ENCODE peak calls at places on chromosomes 11 and 22, in four cellular contexts. One of them, this sample, is unnamed.

GRCh38 chr11:8839957-8840945 is 70.7 kb upstream of the AKIP1 start:
- DNase-seq in GM12878: no peak
- DNase-seq in K562: no peak
- DNase-seq in HepG2: peak
- DNase-seq in this sample: no peak

GRCh38 chr11:129590753-129591475 is 215.3 kb downstream of the BARX2 start:
- DNase-seq in GM12878: no peak
- DNase-seq in K562: no peak
- DNase-seq in HepG2: no peak
- DNase-seq in this sample: no peak

GRCh38 chr11:12448131-12448939 is 71.0 kb downstream of the PARVA start:
- DNase-seq in GM12878: no peak
- DNase-seq in K562: no peak
- DNase-seq in HepG2: no peak
- DNase-seq in this sample: no peak

GRCh38 chr22:36746571-36746970 is 29.3 kb downstream of the IFT27 start:
- DNase-seq in GM12878: no peak
- DNase-seq in K562: no peak
- DNase-seq in HepG2: no peak
- DNase-seq in this sample: no peak

GRCh38 chr11:21398195-21398594 is 728.8 kb downstream of the NELL1 start:
- DNase-seq in GM12878: no peak
- DNase-seq in K562: no peak
- DNase-seq in HepG2: no peak
- DNase-seq in this sample: no peak

GRCh38 chr11:125378596-125378995 is 117.5 kb downstream of the FEZ1 start:
- DNase-seq in GM12878: no peak
- DNase-seq in K562: no peak
- DNase-seq in HepG2: no peak
- DNase-seq in this sample: no peak

GRCh38 chr11:34050967-34051348 is 573 bp upstream of the CAPRIN1 start:
- DNase-seq in GM12878: no peak
- DNase-seq in K562: no peak
- DNase-seq in HepG2: peak
- DNase-seq in this sample: no peak

GRCh38 chr11:49405743-49406142 is 197.3 kb upstream of the FOLH1 start:
- DNase-seq in GM12878: no peak
- DNase-seq in K562: no peak
- DNase-seq in HepG2: no peak
- DNase-seq in this sample: no peak

GRCh38 chr11:46064221-46064620 is 57.0 kb downstream of the PHF21A start:
- DNase-seq in GM12878: no peak
- DNase-seq in K562: no peak
- DNase-seq in HepG2: no peak
- DNase-seq in this sample: no peak

GRCh38 chr11:65366340-65366773 is 11.8 kb downstream of the TIGD3 start:
- DNase-seq in GM12878: no peak
- DNase-seq in K562: peak
- DNase-seq in HepG2: peak
- DNase-seq in this sample: peak

GRCh38 chr11:68032997-68033707 is 2.7 kb downstream of the NDUFS8 start:
- DNase-seq in GM12878: no peak
- DNase-seq in K562: no peak
- DNase-seq in HepG2: no peak
- DNase-seq in this sample: no peak

GRCh38 chr11:68028802-68029475 is 1.5 kb upstream of the NDUFS8 start:
- DNase-seq in GM12878: no peak
- DNase-seq in K562: no peak
- DNase-seq in HepG2: no peak
- DNase-seq in this sample: peak

GRCh38 chr11:68032003-68032402 is 1.5 kb downstream of the NDUFS8 start:
- DNase-seq in GM12878: no peak
- DNase-seq in K562: no peak
- DNase-seq in HepG2: no peak
- DNase-seq in this sample: no peak

GRCh38 chr11:68030318-68031135 is at the start of gene NDUFS8:
- DNase-seq in GM12878: peak
- DNase-seq in K562: peak
- DNase-seq in HepG2: peak
- DNase-seq in this sample: peak

GRCh38 chr11:68031136-68031459 is 617 bp downstream of the NDUFS8 start:
- DNase-seq in GM12878: no peak
- DNase-seq in K562: peak
- DNase-seq in HepG2: no peak
- DNase-seq in this sample: no peak
- H3K4me3 ChIP-seq in GM12878: peak
- H3K4me3 ChIP-seq in K562: peak
- H3K4me3 ChIP-seq in HepG2: peak
- H3K4me3 ChIP-seq in this sample: peak

GRCh38 chr11:27241316-27242122 is 121.5 kb downstream of the CCDC34 start:
- DNase-seq in GM12878: no peak
- DNase-seq in K562: peak
- DNase-seq in HepG2: no peak
- DNase-seq in this sample: peak
- TF ChIP-seq MYC in GM12878: no peak
- TF ChIP-seq MYC in K562: no peak
- TF ChIP-seq MYC in HepG2: no peak
- TF ChIP-seq MYC in this sample: no peak

GRCh38 chr11:95145430-95146063 is 55.9 kb downstream of the ENDOD1 start:
- DNase-seq in GM12878: no peak
- DNase-seq in K562: no peak
- DNase-seq in HepG2: no peak
- DNase-seq in this sample: no peak

GRCh38 chr11:95148938-95149337 is 59.3 kb downstream of the ENDOD1 start:
- DNase-seq in GM12878: no peak
- DNase-seq in K562: peak
- DNase-seq in HepG2: no peak
- DNase-seq in this sample: no peak

GRCh38 chr11:95148421-95148820 is 58.8 kb downstream of the ENDOD1 start:
- DNase-seq in GM12878: no peak
- DNase-seq in K562: no peak
- DNase-seq in HepG2: no peak
- DNase-seq in this sample: no peak

GRCh38 chr11:95149659-95150294 is 60.1 kb downstream of the ENDOD1 start:
- DNase-seq in GM12878: no peak
- DNase-seq in K562: no peak
- DNase-seq in HepG2: peak
- DNase-seq in this sample: no peak

DNA sequence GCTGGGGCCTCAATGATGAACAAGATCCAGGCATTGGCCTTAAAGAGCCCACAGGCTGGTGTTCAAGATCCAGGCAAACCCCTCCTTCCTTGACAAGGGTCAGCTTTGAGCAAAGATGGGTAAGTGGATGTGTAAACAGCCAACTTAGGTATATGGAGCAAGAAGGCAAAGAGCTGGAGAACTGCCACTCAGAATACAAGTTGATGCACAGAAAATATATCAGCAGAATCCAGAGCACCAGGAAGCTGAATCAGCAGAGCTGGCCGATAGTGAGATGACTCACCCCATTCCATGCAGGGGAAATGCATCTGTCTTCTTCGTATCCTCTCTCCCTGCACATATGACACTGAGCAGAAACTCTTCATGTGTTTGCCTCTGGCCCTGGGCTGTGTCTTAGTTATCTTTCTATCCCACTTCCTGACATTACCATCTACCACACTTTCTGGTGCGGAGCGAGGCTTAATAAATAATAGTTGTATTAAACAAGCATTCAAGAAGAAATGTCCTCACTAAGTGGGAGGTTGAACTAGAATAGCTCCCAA is 57.8 kb downstream of the ENDOD1 start:
- DNase-seq in GM12878: no peak
- DNase-seq in K562: peak
- DNase-seq in HepG2: peak
- DNase-seq in this sample: peak
- TF ChIP-seq EP300 in GM12878: no peak
- TF ChIP-seq EP300 in K562: peak
- TF ChIP-seq EP300 in HepG2: no peak
- TF ChIP-seq EP300 in this sample: no peak

GRCh38 chr22:25748704-25749103 is 6.7 kb downstream of the MYO18B start:
- DNase-seq in GM12878: no peak
- DNase-seq in K562: no peak
- DNase-seq in HepG2: peak
- DNase-seq in this sample: no peak

GRCh38 chr22:25748140-25748539 is 6.2 kb downstream of the MYO18B start:
- DNase-seq in GM12878: no peak
- DNase-seq in K562: no peak
- DNase-seq in HepG2: no peak
- DNase-seq in this sample: no peak

GRCh38 chr22:25750569-25751173 is 8.7 kb downstream of the MYO18B start:
- DNase-seq in GM12878: no peak
- DNase-seq in K562: peak
- DNase-seq in HepG2: no peak
- DNase-seq in this sample: no peak

GRCh38 chr22:25751174-25751581 is 9.2 kb downstream of the MYO18B start:
- DNase-seq in GM12878: no peak
- DNase-seq in K562: no peak
- DNase-seq in HepG2: no peak
- DNase-seq in this sample: no peak

DNA sequence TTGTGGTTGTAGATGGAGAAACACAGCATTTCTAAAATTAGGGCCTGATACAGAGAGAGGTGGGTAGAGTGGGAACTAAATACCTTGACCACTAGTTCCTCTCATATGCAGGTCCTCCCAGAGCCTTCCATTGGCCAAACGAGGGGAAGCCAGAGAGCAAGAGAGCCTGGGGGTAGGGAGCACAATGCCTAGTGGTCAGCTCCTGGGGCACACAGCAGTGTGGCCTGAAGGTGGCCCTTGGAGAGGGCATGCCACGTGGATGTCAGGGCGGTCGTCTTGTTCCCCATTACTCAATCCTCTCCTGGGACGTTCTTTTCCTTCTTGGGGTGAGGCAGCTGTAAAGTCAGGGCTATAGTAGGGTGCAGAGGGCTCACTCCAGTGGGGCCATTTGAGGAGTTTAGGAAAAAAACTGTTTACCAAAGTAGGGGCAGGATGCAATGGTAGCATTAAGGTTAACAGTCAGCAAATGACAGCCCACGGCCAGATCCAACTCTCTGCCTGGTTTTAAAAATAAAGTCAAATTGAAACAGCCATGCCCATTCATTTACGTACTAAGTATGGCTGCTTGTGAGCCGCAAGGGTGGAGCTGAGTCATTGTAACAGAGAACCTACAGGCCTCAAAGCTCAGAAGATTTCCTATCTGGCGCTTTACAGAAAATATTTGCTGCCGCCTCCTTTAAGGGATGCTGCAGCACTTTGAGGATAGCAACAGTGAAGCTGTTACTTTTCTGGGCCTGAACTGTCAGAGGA is 7.6 kb downstream of the MYO18B start:
- DNase-seq in GM12878: peak
- DNase-seq in K562: peak
- DNase-seq in HepG2: no peak
- DNase-seq in this sample: no peak
- H3K4me3 ChIP-seq in GM12878: no peak
- H3K4me3 ChIP-seq in K562: no peak
- H3K4me3 ChIP-seq in HepG2: no peak
- H3K4me3 ChIP-seq in this sample: no peak

DNA sequence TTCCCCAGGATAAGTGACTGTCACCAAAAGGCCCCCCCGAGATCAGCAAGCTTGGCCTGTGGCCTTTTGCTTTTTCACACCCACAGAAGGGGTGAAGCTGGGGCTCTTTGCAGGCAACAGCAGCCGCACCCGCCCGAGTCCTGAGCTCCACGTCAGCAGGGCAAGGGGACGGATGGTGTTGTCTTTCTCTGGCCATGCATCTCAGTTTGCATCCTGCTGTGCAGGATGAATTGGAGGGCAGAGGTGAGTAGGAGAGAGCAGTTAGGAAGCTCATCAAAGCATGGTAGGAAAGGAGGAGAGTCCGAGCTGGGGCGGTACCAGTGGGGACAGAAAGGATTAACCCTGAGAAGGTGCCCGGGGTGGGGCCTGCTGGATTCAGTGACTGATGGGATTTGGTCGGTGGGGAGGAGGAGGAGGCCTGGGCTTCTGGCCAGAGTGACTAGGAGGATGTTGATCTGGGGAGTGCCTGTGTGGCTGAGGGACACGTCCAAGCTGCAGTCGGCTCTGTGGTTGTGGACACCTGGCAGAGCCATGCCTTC is 14.5 kb downstream of the FAM83F start:
- DNase-seq in GM12878: no peak
- DNase-seq in K562: peak
- DNase-seq in HepG2: no peak
- DNase-seq in this sample: no peak
- TF ChIP-seq MYC in GM12878: no peak
- TF ChIP-seq MYC in K562: no peak
- TF ChIP-seq MYC in HepG2: no peak
- TF ChIP-seq MYC in this sample: no peak

GRCh38 chr11:82901165-82901938 is at the start of gene DDIAS:
- DNase-seq in GM12878: peak
- DNase-seq in K562: peak
- DNase-seq in HepG2: peak
- DNase-seq in this sample: peak
- TF ChIP-seq EP300 in GM12878: no peak
- TF ChIP-seq EP300 in K562: peak
- TF ChIP-seq EP300 in HepG2: peak
- TF ChIP-seq EP300 in this sample: no peak

GRCh38 chr11:117882539-117882938 is 6.1 kb upstream of the FXYD6 start:
- DNase-seq in GM12878: no peak
- DNase-seq in K562: no peak
- DNase-seq in HepG2: no peak
- DNase-seq in this sample: no peak
- H3K4me3 ChIP-seq in GM12878: no peak
- H3K4me3 ChIP-seq in K562: no peak
- H3K4me3 ChIP-seq in HepG2: no peak
- H3K4me3 ChIP-seq in this sample: no peak

GRCh38 chr11:30110691-30111090 is 93.9 kb upstream of the KCNA4 start:
- DNase-seq in GM12878: no peak
- DNase-seq in K562: no peak
- DNase-seq in HepG2: no peak
- DNase-seq in this sample: no peak

GRCh38 chr11:30109774-30110173 is 92.9 kb upstream of the KCNA4 start:
- DNase-seq in GM12878: no peak
- DNase-seq in K562: no peak
- DNase-seq in HepG2: no peak
- DNase-seq in this sample: no peak

GRCh38 chr11:30106222-30106621 is 89.4 kb upstream of the KCNA4 start:
- DNase-seq in GM12878: no peak
- DNase-seq in K562: no peak
- DNase-seq in HepG2: no peak
- DNase-seq in this sample: no peak

GRCh38 chr11:30106782-30107181 is 90.0 kb upstream of the KCNA4 start:
- DNase-seq in GM12878: no peak
- DNase-seq in K562: no peak
- DNase-seq in HepG2: no peak
- DNase-seq in this sample: no peak

DNA sequence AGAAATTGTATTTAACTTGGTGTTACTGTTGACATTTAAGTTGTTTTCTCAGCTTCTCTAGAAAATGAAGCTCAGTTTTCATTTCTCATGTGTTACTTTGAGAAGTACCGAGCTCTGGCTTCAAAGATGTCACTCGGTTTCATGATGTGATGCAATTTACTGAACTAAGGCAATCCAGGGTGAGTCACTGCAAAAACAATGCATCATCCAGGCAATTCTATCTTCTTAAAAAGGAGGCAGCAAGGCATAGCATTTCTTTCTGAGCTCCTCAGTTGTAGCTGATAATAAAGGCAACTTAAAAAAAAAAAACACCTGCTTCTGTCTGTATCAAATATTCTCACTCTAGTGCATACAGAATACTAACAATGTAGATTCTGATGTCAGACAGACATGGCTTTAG is 91.1 kb upstream of the KCNA4 start:
- DNase-seq in GM12878: no peak
- DNase-seq in K562: no peak
- DNase-seq in HepG2: no peak
- DNase-seq in this sample: peak
- TF ChIP-seq MYC in GM12878: no peak
- TF ChIP-seq MYC in K562: no peak
- TF ChIP-seq MYC in HepG2: no peak
- TF ChIP-seq MYC in this sample: no peak